ENCODE peak calls at places on chromosomes 16 and 17, in seven cellular contexts. K, U, G, A, D, E and R are unnamed samples.

GRCh38 chr17:40329981-40330794 is 21.2 kb downstream of the RARA start:
- DNase-seq in K (no peak), A (peak; percentile 85), D (no peak), U (no peak), G (peak; percentile 82), E (no peak), R (no peak)

GRCh38 chr17:45366049-45366448 is 49.2 kb upstream of the MAP3K14 start:
- DNase-seq in A (peak; percentile 20), D (no peak), E (no peak), K (no peak), U (no peak), G (peak; percentile 17), R (no peak)

GRCh38 chr16:31476305-31477219 is 4.6 kb downstream of the TGFB1I1 start:
- DNase-seq in K (no peak), G (peak; percentile 96), A (peak; percentile 85), E (peak; percentile 81), D (no peak), U (no peak), R (no peak)

GRCh38 chr17:41540921-41541625 is 13.0 kb upstream of the KRT19 start:
- DNase-seq in G (no peak), K (no peak), U (no peak), E (no peak), D (peak; percentile 83), A (no peak), R (no peak)

GRCh38 chr16:8173111-8173644 is 417.1 kb downstream of the TMEM114 start:
- DNase-seq in K (peak; percentile 7), E (no peak), D (peak; percentile 68), G (peak; percentile 77), A (no peak), U (peak; percentile 28), R (peak; percentile 39)

GRCh38 chr17:73748521-73748920 is 104.3 kb upstream of the SDK2 start:
- DNase-seq in D (no peak), A (no peak), E (no peak), K (no peak), G (no peak), U (no peak), R (no peak)

GRCh38 chr17:1144139-1144538 is 35.6 kb downstream of the ABR start:
- DNase-seq in A (no peak), G (no peak), U (no peak), K (no peak), E (no peak), D (no peak), R (no peak)

GRCh38 chr17:28657756-28658155 is 4.0 kb downstream of the SDF2 start:
- DNase-seq in K (no peak), U (no peak), E (no peak), G (no peak), D (peak; percentile 66), A (no peak), R (no peak)

GRCh38 chr16:19393226-19394074 is 24.2 kb upstream of the TMC5 start:
- DNase-seq in E (no peak), D (peak; percentile 85), G (no peak), U (no peak), A (no peak), K (no peak), R (peak; percentile 26)

GRCh38 chr17:17580662-17581470 is 10.6 kb downstream of the PEMT start:
- DNase-seq in E (no peak), D (peak; percentile 70), G (no peak), K (no peak), U (peak; percentile 48), A (no peak), R (peak; percentile 9)

GRCh38 chr17:28871056-28871579 is 16.3 kb downstream of the ERAL1 start:
- DNase-seq in K (no peak), A (no peak), U (no peak), E (no peak), D (no peak), G (no peak), R (no peak)

GRCh38 chr17:49925916-49926315 is 43.1 kb upstream of the DLX4 start:
- DNase-seq in U (no peak), G (no peak), D (no peak), K (no peak), A (no peak), E (no peak), R (no peak)

GRCh38 chr16:51137097-51137496 is 14.0 kb downstream of the SALL1 start:
- DNase-seq in G (no peak), E (no peak), K (no peak), A (no peak), U (no peak), D (no peak), R (no peak)

GRCh38 chr17:76197911-76198310 is 42.4 kb downstream of the RNF157 start:
- DNase-seq in U (no peak), G (no peak), K (no peak), D (no peak), A (no peak), E (no peak), R (peak; percentile 17)

GRCh38 chr17:61338000-61338864 is 61.4 kb upstream of the TBX2 start:
- DNase-seq in E (no peak), G (no peak), U (peak; percentile 90), A (no peak), K (peak; percentile 68), D (peak; percentile 99), R (peak; percentile 86)

GRCh38 chr16:72739577-72739976 is 308.4 kb downstream of the ZFHX3 start:
- DNase-seq in D (peak; percentile 38), G (no peak), E (no peak), K (peak; percentile 3), A (no peak), U (peak; percentile 38), R (peak; percentile 21)

GRCh38 chr16:81697886-81698635 is 81.0 kb upstream of the PLCG2 start:
- DNase-seq in D (no peak), A (no peak), K (no peak), U (no peak), E (no peak), G (peak; percentile 50), R (peak; percentile 37)

GRCh38 chr17:65552214-65552613 is 9.2 kb downstream of the AXIN2 start:
- DNase-seq in K (no peak), G (no peak), E (no peak), D (no peak), A (no peak), U (no peak), R (no peak)

GRCh38 chr17:17613708-17614114 is 22.2 kb upstream of the PEMT start:
- DNase-seq in D (peak; percentile 84), A (no peak), G (no peak), U (peak; percentile 86), E (no peak), K (no peak), R (peak; percentile 81)

GRCh38 chr17:14308636-14308964 is 7.7 kb downstream of the HS3ST3B1 start:
- DNase-seq in E (no peak), G (no peak), D (no peak), K (no peak), A (no peak), U (no peak), R (no peak)
- H3K4me3 ChIP-seq in E (peak overlapping the region; percentile 86), G (peak overlapping the region; percentile 48), D (no peak overlapping the region), K (peak overlapping the region; percentile 59), A (peak overlapping the region; percentile 52), U (peak overlapping the region; percentile 83), R (peak overlapping the region; percentile 68)

GRCh38 chr16:87209808-87210512 is 107.2 kb downstream of the C16orf95 start:
- DNase-seq in G (no peak), E (no peak), A (no peak), K (no peak), U (no peak), D (no peak), R (no peak)

GRCh38 chr16:87203060-87203656 is 114.0 kb downstream of the C16orf95 start:
- DNase-seq in D (peak; percentile 75), G (peak; percentile 85), E (no peak), K (peak; percentile 76), U (peak; percentile 88), A (no peak), R (peak; percentile 80)

GRCh38 chr16:87207509-87207908 is 109.7 kb downstream of the C16orf95 start:
- DNase-seq in K (peak; percentile 72), E (no peak), U (peak; percentile 90), G (no peak), A (peak; percentile 67), D (no peak), R (peak; percentile 91)

GRCh38 chr16:87207965-87208364 is 109.2 kb downstream of the C16orf95 start:
- DNase-seq in E (no peak), K (no peak), D (no peak), A (no peak), G (no peak), U (no peak), R (peak; percentile 25)

DNA sequence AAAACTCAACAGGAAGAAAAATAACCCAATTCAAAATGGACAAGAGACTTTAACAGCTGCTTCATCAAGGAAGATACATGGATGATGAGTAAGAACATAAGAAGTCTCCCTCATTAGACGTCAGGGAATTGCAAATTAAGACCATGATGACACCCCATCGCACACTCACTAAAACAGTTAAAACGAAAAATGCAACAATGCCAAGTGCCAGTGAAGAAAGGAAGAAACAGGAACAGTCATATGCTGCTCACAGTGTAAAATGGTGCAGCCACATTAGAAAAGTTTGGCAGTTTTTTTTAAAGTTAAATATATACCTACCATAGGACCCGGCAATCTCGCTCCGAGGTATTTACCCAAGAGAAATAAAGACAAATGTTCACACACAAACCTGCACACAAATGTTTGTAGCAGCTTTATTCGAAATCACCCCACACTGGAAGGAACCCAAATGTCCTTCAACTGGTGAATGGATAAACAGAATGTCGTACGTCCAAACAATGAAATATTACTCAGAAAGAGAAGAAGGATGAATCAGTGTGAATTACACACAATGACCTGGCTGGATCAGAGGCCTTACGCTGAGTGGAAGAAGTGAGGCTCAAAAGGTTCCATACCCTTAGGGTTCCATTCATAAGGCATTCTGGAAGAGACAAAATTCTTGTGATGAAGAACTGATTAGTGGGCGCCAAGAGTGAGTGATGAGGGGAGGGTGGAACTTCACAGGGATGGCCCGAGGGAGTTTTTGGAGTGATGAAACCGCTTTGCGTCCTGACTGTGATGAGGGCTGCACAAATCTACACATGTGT is 110.3 kb downstream of the C16orf95 start:
- DNase-seq in E (no peak), D (peak; percentile 87), K (peak; percentile 45), G (no peak), A (no peak), U (peak; percentile 86), R (peak; percentile 72)
- H3K4me3 ChIP-seq in E (no peak overlapping the region), D (peak overlapping the region; percentile 7), K (no peak overlapping the region), G (no peak overlapping the region), A (no peak overlapping the region), U (peak overlapping the region; percentile 62), R (no peak overlapping the region)

DNA sequence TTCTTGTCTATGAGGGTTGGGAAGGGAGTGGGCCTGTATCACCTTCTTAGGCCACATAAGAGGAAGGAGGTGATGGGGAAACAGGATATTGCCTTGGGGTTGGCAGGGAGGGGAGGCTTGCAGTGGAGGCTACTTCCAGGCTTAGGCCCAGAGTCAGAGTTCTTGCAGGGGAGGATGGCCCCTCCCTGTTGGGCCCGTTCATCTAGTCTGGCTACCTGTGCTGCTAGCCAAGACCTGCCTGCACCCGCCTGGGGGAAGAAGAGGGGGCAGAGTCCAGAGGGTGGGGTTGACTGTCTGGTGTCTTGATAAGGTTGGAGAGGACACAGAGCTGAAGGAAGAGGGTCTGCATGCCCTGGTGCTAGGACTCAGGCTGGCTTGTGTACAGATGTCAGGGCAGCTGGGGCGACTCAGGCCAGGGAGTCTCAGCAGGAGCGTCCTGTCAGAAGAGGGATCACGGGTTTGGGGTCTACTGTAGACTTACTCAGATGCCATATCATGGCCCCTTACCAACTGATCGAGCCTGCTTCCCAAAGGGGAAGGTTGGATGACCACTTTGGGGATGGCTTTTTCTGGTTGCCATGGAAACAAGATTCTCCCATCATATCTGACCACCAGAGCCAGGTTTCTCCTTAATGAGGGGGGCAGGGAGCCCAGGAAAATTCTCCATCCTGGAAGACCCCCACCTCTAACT is 5.3 kb downstream of the KDM6B start:
- DNase-seq in A (peak; percentile 61), D (no peak), U (no peak), G (no peak), E (no peak), K (no peak), R (no peak)
- H3K4me3 ChIP-seq in A (no peak overlapping the region), D (no peak overlapping the region), U (peak overlapping the region; percentile 77), G (no peak overlapping the region), E (no peak overlapping the region), K (peak overlapping the region; percentile 78), R (peak overlapping the region; percentile 69)

GRCh38 chr16:3015865-3016521 is 2.0 kb downstream of the CLDN6 start:
- DNase-seq in U (no peak), D (no peak), A (no peak), K (no peak), E (no peak), G (no peak), R (no peak)
- H3K4me3 ChIP-seq in U (no peak overlapping the region), D (no peak overlapping the region), A (no peak overlapping the region), K (no peak overlapping the region), E (no peak overlapping the region), G (no peak overlapping the region), R (no peak overlapping the region)